ENCODE peak calls at places on chromosomes 3 and 15, in seven cellular contexts. G is fibroblast of lung, Y is tibial nerve, P is ascending aorta, Q is HCT116, E is thoracic aorta, X is left ventricle myocardium inferior. O is an unnamed sample.

GRCh38 chr3:56917740-56918568 is 116.2 kb upstream of the ARHGEF3 start:
- DNase-seq in P (no peak), G (no peak), X (no peak), Q (no peak), Y (no peak), E (no peak), O (no peak)

GRCh38 chr3:195250473-195251251 is 20.3 kb downstream of the XXYLT1 start:
- DNase-seq in Y (no peak), P (no peak), Q (no peak), X (peak), G (no peak), E (no peak), O (no peak)

GRCh38 chr3:194588741-194589140 is 44.5 kb downstream of the TMEM44 start:
- DNase-seq in E (no peak), X (no peak), G (peak), Q (no peak), Y (no peak), P (no peak), O (no peak)

GRCh38 chr15:91318976-91319714 is 219.1 kb downstream of the SV2B start:
- DNase-seq in P (no peak), E (no peak), Q (no peak), X (no peak), Y (no peak), G (no peak), O (no peak)

GRCh38 chr3:138479355-138479964 is 45.0 kb downstream of the ESYT3 start:
- DNase-seq in G (peak), E (no peak), X (no peak), P (no peak), Y (no peak), Q (peak), O (peak)

GRCh38 chr3:49222002-49222401 is 50.6 kb downstream of the KLHDC8B start:
- DNase-seq in X (no peak), P (no peak), G (no peak), Y (no peak), Q (no peak), E (no peak), O (no peak)

GRCh38 chr15:50148362-50148963 is 29.4 kb upstream of the ATP8B4 start:
- DNase-seq in G (peak), Q (peak), P (no peak), E (no peak), Y (no peak), X (no peak), O (peak)

GRCh38 chr3:142597898-142598297 is 1.7 kb downstream of the PLS1 start:
- DNase-seq in Q (no peak), P (no peak), G (no peak), Y (no peak), X (no peak), E (no peak), O (no peak)

GRCh38 chr3:66140763-66141372 is 79.9 kb upstream of the SLC25A26 start:
- DNase-seq in E (no peak), Y (no peak), G (peak), Q (peak), P (no peak), X (no peak), O (no peak)

GRCh38 chr3:152071924-152072323 is 196.8 kb upstream of the MBNL1 start:
- DNase-seq in P (no peak), E (no peak), Y (no peak), Q (peak), G (peak), X (no peak), O (peak)

GRCh38 chr3:182585532-182586150 is 207.7 kb upstream of the ATP11B start:
- DNase-seq in G (no peak), X (no peak), E (no peak), P (no peak), Y (no peak), Q (no peak), O (no peak)

GRCh38 chr3:17535173-17535730 is 207.2 kb downstream of the TBC1D5 start:
- DNase-seq in P (no peak), Y (no peak), G (no peak), Q (no peak), X (no peak), E (no peak), O (no peak)

GRCh38 chr3:23304424-23304823 is 101.3 kb downstream of the UBE2E2 start:
- DNase-seq in P (no peak), Q (no peak), Y (no peak), X (no peak), E (no peak), G (peak), O (no peak)

GRCh38 chr3:161163297-161163696 is 57.8 kb upstream of the NMD3 start:
- DNase-seq in P (no peak), G (peak), E (no peak), Q (peak), Y (no peak), X (no peak), O (peak)

GRCh38 chr3:82229397-82229796 is 468.0 kb upstream of the GBE1 start:
- DNase-seq in E (no peak), Q (no peak), G (no peak), P (no peak), X (no peak), Y (no peak), O (no peak)

GRCh38 chr15:39595621-39596221 is 14.8 kb downstream of the THBS1 start:
- DNase-seq in Y (no peak), E (no peak), P (no peak), G (peak), X (no peak), Q (no peak), O (no peak)

GRCh38 chr15:43134157-43134637 is 811 bp downstream of the TMEM62 start:
- DNase-seq in E (no peak), G (no peak), X (no peak), P (no peak), Y (no peak), Q (no peak), O (peak)

GRCh38 chr15:38058596-38059075 is 124.2 kb downstream of the TMCO5A start:
- DNase-seq in P (no peak), Y (no peak), G (peak), E (no peak), Q (no peak), X (no peak), O (no peak)

GRCh38 chr3:156160653-156161052 is 40.3 kb downstream of the KCNAB1 start:
- DNase-seq in E (no peak), G (peak), P (no peak), X (no peak), Q (no peak), Y (no peak), O (no peak)

GRCh38 chr15:74580538-74581350 is 34.9 kb upstream of the CLK3 start:
- DNase-seq in Y (no peak), G (no peak), P (no peak), X (no peak), E (no peak), Q (no peak), O (peak)

GRCh38 chr3:36707623-36708409 is 56.5 kb downstream of the DCLK3 start:
- DNase-seq in X (no peak), P (no peak), Y (no peak), G (peak), Q (peak), E (no peak), O (peak)
- TF ChIP-seq CTCF in X (no peak), P (no peak), Y (no peak), G (peak), Q (peak), E (no peak), O (no peak)

GRCh38 chr15:67126551-67127333 is 61.3 kb downstream of the SMAD3 start:
- DNase-seq in Y (no peak), Q (no peak), E (no peak), X (no peak), G (peak), P (no peak), O (no peak)

GRCh38 chr15:67127334-67127664 is 61.9 kb downstream of the SMAD3 start:
- DNase-seq in Q (no peak), P (no peak), X (no peak), G (no peak), E (no peak), Y (no peak), O (peak)

GRCh38 chr15:67125589-67126502 is 60.4 kb downstream of the SMAD3 start:
- DNase-seq in E (peak), Q (peak), Y (peak), X (peak), P (peak), G (peak), O (peak)

GRCh38 chr15:67130166-67130565 is 64.8 kb downstream of the SMAD3 start:
- DNase-seq in E (no peak), Y (no peak), P (no peak), X (no peak), G (no peak), Q (no peak), O (no peak)

DNA sequence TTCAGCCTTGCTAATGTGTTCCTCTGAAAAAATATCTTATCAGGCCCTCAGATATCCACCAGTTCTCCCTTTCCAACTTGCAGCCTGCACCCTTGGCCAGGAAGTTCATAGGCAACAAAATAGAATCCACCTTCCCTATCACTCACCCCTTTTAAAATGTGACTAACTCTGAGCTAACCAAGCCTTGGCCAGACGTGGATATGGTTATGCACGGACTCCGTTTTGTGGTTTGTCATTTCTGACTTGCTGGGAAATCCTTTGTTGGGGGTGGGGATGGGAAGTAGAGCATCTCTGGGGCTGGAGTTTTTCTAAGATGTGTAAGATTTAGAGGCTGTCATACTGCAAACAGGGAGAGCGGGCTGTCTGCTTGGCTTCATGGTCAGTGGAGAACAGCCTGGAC is 62.5 kb downstream of the SMAD3 start:
- DNase-seq in X (no peak), E (no peak), G (peak), P (no peak), Y (no peak), Q (peak), O (peak)
- H3K27ac ChIP-seq in X (peak), E (no peak), G (peak), P (no peak), Y (peak), Q (peak), O (peak)

DNA sequence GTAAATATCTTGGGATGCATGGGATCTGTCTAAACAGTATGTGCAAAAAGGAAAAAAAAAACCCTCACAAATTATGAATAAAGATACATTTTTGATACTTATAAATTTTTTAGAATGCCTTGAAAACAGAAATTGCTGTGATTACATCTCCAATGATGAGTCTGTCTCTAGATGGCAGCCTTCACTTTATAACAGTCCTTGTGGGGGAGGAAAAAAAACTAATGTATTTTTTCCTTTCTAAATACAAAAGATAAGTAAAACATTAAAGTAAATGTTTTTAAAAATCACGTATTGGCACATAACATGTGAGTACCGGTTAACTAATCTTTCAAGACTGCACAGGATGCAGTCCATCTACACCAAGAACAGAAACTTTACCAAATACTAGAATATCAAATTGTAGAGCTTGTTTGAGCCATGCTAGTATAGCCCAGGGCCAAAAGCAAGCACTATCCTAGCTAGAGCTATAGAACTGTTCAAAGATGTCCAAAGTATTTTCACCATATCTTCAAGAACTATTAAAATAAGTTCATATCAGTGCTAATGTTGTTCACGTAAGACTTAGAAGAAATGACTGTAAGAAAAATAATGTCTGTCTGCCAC is 206.4 kb downstream of the STAG1 start:
- DNase-seq in E (no peak), P (no peak), X (no peak), G (no peak), Q (no peak), Y (no peak), O (no peak)
- TF ChIP-seq CTCF in E (no peak), P (no peak), X (peak), G (peak), Q (peak), Y (no peak), O (no peak)

DNA sequence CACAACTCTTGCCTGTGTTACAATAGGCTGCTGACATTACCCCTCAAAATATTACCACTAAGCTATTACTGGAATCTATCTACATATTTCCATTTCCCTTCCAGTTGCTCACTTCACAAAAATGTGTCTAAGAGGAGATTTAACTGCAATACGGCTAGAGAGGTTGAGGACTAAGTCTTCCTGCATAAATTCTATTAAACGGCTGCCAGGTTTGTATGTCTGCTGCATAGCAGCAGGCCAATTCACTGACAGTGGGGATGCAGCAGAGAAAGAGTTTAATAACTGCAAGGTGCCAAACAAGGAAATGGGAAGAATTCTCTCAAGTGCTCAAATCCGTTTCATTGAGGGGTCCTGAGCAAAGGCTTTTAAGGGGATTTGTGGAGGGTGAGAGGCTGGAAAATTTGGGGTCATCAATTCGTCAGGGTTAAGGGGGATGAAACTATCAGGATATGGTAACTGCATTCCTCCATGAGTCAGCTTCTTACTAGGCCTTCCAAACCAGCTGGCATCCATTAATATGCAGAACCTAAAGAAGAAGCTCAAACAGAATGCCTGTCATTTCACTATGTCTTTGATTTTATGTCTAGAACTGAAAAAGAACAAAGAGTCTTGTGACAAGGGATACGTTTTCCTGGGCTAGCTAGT is 675.6 kb downstream of the TBL1XR1 start:
- DNase-seq in Q (no peak), G (peak), X (no peak), E (no peak), Y (no peak), P (no peak), O (no peak)
- H3K27ac ChIP-seq in Q (no peak), G (no peak), X (no peak), E (no peak), Y (no peak), P (no peak), O (no peak)

GRCh38 chr3:139552632-139553335 is 13.2 kb upstream of the RBP1 start:
- DNase-seq in Q (no peak), Y (no peak), G (no peak), X (no peak), E (no peak), P (no peak), O (no peak)
- TF ChIP-seq CTCF in Q (peak), Y (no peak), G (no peak), X (no peak), E (no peak), P (no peak), O (no peak)

O was measured in RWPE1.